ENCODE peak calls at places on chromosomes 16 and 17, in seven cellular contexts. N is sigmoid colon, T is breast epithelium, G is K562, V is GM23338, Z is HL-60, W is stomach. H is an unnamed sample.

GRCh38 chr16:73000020-73000906 is 47.7 kb downstream of the ZFHX3 start:
- DNase-seq in W (no peak), G (no peak), V (no peak), T (peak), Z (no peak), N (peak), H (no peak)

GRCh38 chr17:80984749-80985148 is 6.9 kb upstream of the CHMP6 start:
- DNase-seq in V (peak), T (no peak), W (no peak), Z (no peak), G (no peak), N (no peak), H (no peak)

GRCh38 chr17:15351925-15352324 is 10.5 kb upstream of the TEKT3 start:
- DNase-seq in G (no peak), T (no peak), V (no peak), W (no peak), N (peak), Z (no peak), H (peak)

GRCh38 chr16:76268824-76269223 is 8.4 kb upstream of the CNTNAP4 start:
- DNase-seq in V (no peak), N (no peak), T (no peak), Z (no peak), G (no peak), W (no peak), H (no peak)

GRCh38 chr17:18381953-18382245 is 4.3 kb downstream of the EVPLL start:
- DNase-seq in W (no peak), N (peak), T (no peak), V (no peak), G (no peak), Z (no peak), H (no peak)

GRCh38 chr16:67395458-67396158 is 2.3 kb upstream of the TPPP3 start:
- DNase-seq in W (no peak), T (no peak), G (no peak), Z (no peak), V (no peak), N (peak), H (no peak)

GRCh38 chr17:7056386-7056785 is 12.5 kb upstream of the SLC16A11 start:
- DNase-seq in W (no peak), T (no peak), V (no peak), G (no peak), N (no peak), Z (no peak), H (no peak)

GRCh38 chr17:31511176-31511540 is 119.7 kb downstream of the RAB11FIP4 start:
- DNase-seq in W (peak), T (no peak), N (no peak), G (no peak), Z (no peak), V (no peak), H (peak)

GRCh38 chr17:40099627-40100418 is 566 bp downstream of the NR1D1 start:
- DNase-seq in Z (no peak), V (no peak), N (no peak), W (no peak), G (no peak), T (peak), H (no peak)

GRCh38 chr17:40100419-40100668 is at the start of gene NR1D1:
- DNase-seq in V (no peak), T (no peak), W (no peak), N (no peak), Z (no peak), G (no peak), H (no peak)

GRCh38 chr17:40100669-40101366 is 429 bp upstream of the NR1D1 start:
- DNase-seq in V (peak), W (peak), T (peak), N (peak), Z (peak), G (peak), H (peak)

GRCh38 chr17:40097931-40098845 is 2.2 kb downstream of the NR1D1 start:
- DNase-seq in G (peak), V (no peak), N (peak), W (peak), T (peak), Z (peak), H (peak)

DNA sequence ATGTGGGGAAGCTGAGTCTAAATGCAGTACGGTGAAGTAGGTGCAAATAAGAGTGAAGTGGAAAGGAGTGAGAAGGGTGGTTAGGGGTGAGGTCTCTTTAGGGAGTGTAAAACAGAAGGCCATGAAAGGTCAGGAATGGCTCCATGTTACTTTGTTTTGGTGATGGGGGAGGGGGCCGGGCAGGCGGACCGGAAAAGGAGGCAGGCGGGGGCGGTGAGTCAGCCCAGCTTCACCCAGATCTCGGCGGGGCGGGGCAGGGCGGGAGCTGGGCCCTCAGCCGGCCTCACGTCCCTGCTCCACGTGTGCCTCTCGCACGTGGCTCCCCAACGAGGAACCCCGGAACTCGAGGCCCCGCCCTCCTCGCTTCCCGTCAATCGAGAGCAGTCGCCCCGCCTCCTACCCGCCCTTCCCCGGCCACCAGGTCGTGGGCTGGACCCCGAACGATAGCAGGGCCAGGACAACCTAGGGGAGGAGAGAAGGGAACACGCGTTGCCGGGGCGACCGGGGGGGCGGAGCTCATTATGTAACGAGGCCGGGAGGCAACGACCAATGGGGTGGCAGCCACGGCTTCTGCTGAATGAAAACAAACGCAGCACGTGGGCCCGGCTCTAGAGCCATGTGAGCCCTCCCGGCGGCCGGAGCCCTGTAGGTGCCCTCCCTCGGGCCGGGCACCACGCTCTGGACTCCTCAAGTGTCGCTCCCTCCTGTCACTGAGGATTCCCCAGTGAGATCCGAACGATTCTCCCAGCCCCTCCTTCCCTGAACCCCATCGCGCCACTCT is 1.4 kb downstream of the NR1D1 start:
- DNase-seq in G (peak), V (peak), T (peak), W (peak), Z (peak), N (peak), H (peak)
- TF ChIP-seq POLR2AphosphoS5 in G (peak), V (no peak), T (peak), W (peak), Z (peak), N (peak), H (peak)

GRCh38 chr16:7746971-7747370 is 414.3 kb downstream of the RBFOX1 start:
- DNase-seq in T (no peak), Z (no peak), V (no peak), W (no peak), G (no peak), N (no peak), H (no peak)
- TF ChIP-seq POLR2AphosphoS5 in T (no peak), Z (no peak), V (no peak), W (no peak), G (no peak), N (no peak), H (no peak)

GRCh38 chr17:59846391-59847165 is 46.2 kb downstream of the TUBD1 start:
- DNase-seq in G (no peak), T (peak), Z (no peak), V (peak), N (peak), W (peak), H (peak)
- TF ChIP-seq POLR2AphosphoS5 in G (no peak), T (no peak), Z (no peak), V (no peak), N (peak), W (peak), H (no peak)

DNA sequence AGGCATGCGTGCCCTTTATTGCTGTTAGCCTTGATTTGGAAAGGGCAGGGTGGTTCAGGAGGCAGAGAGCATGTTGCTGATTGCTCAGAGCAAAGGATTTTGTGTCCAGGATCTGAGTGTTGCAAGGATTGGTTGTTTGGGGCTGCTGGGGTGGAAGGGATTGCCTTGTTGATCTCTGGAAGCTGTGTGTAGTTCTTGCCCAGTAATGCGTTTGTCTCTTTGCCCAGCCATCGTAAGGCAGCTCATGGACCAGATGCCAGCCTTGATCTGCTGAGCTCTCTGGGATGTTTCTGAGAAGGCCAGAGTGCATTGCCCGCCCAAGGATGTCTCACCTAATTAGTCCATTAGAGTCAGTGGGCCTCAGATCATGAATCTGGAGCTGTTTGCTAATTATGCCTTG is 33.6 kb downstream of the NKD1 start:
- DNase-seq in G (no peak), Z (no peak), T (no peak), V (no peak), N (no peak), W (no peak), H (no peak)
- TF ChIP-seq POLR2AphosphoS5 in G (no peak), Z (no peak), T (no peak), V (no peak), N (no peak), W (no peak), H (no peak)

DNA sequence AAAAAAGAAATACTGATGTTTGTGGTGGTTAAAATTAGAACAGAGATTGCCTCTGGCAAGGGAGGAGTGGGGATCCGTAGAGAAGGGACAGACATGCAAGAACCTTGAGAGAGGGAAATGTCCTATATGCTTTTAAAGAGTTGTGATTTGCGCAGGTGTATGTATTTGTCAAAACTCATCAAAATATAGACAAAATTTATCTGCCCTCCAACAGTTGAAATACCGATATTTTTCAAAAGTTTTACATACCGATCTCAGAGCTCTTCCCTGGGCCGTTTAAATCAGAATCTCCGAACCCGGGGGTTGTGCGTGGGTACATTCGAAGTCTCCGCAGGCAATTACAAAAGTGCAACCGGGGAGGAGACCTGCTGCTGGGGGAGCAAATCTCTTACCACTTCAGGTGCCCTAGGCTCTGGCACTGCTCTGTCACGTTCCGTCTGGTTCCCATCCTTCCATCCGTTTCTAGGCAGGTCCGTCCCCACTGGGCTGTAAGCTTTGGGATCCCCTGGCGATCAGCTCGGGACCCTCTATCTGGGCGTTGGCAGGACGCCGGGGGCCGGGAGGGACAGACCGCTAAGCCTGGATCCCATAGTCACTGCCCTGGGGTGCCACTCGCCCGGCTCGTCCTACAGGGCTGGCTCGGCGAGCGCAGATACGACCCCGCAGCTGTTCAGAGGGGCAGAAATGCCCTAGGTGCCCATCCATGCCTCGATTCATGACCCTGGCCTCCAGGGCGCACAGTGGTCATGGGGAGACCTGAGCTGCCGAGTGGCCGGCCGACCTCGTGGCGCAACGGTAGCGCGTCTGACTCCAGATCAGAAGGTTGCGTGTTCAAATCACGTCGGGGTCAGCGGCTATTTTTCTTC is 4.2 kb downstream of the BORCS6 start:
- DNase-seq in N (peak), G (peak), T (peak), V (peak), Z (no peak), W (peak), H (peak)
- TF ChIP-seq POLR2AphosphoS5 in N (peak), G (no peak), T (peak), V (no peak), Z (no peak), W (peak), H (peak)